ENCODE peak calls at places on chromosomes 6 and 20, in nine cellular contexts. X, P, I, C, B, H, Y, F and O are unnamed samples.

GRCh38 chr20:10006461-10006860 is 28.3 kb upstream of the ANKEF1 start:
- DNase-seq in X (no peak), P (no peak), I (no peak), C (no peak), B (no peak), H (no peak), Y (no peak), F (no peak), O (no peak)

GRCh38 chr6:25173232-25173631 is 105.9 kb upstream of the CARMIL1 start:
- DNase-seq in X (no peak), P (no peak), I (no peak), C (no peak), B (no peak), H (no peak), Y (no peak), F (no peak), O (no peak)

GRCh38 chr6:167571550-167571949 is 246.7 kb downstream of the TTLL2 start:
- DNase-seq in X (no peak), P (peak), I (no peak), C (no peak), B (peak), H (no peak), Y (no peak), F (no peak), O (no peak)

GRCh38 chr6:47679507-47679906 is 18.9 kb upstream of the ADGRF4 start:
- DNase-seq in X (no peak), P (no peak), I (no peak), C (no peak), B (no peak), H (no peak), Y (no peak), F (no peak), O (no peak)

GRCh38 chr6:111642463-111643158 is 36.9 kb upstream of the TRAF3IP2 start:
- DNase-seq in X (peak), P (peak), I (peak), C (peak), B (no peak), H (peak), Y (no peak), F (no peak), O (no peak)

GRCh38 chr6:12010635-12011275 is 1.4 kb upstream of the HIVEP1 start:
- DNase-seq in X (no peak), P (peak), I (no peak), C (peak), B (peak), H (no peak), Y (no peak), F (peak), O (peak)

GRCh38 chr6:108714012-108714773 is 134.0 kb upstream of the ARMC2 start:
- DNase-seq in X (no peak), P (peak), I (no peak), C (no peak), B (no peak), H (no peak), Y (no peak), F (no peak), O (no peak)

GRCh38 chr6:16239090-16239797 is 857 bp downstream of the GMPR start:
- DNase-seq in X (no peak), P (peak), I (peak), C (peak), B (no peak), H (no peak), Y (no peak), F (peak), O (peak)

GRCh38 chr20:31670371-31671228 is 32.9 kb downstream of the COX4I2 start:
- DNase-seq in X (no peak), P (peak), I (no peak), C (peak), B (peak), H (no peak), Y (no peak), F (peak), O (no peak)

GRCh38 chr6:158817298-158818007 is 1.7 kb downstream of the EZR start:
- DNase-seq in X (no peak), P (peak), I (peak), C (peak), B (no peak), H (no peak), Y (no peak), F (peak), O (no peak)

GRCh38 chr6:1716845-1717244 is 107.1 kb downstream of the FOXC1 start:
- DNase-seq in X (no peak), P (no peak), I (no peak), C (no peak), B (no peak), H (no peak), Y (no peak), F (no peak), O (no peak)

GRCh38 chr6:116096979-116097816 is 3.5 kb upstream of the NT5DC1 start:
- DNase-seq in X (no peak), P (no peak), I (no peak), C (no peak), B (no peak), H (no peak), Y (no peak), F (no peak), O (no peak)

GRCh38 chr6:7640607-7641577 is 50.9 kb downstream of the SNRNP48 start:
- DNase-seq in X (peak), P (no peak), I (no peak), C (no peak), B (no peak), H (no peak), Y (no peak), F (no peak), O (no peak)

GRCh38 chr6:8539446-8539845 is 104.1 kb upstream of the SLC35B3 start:
- DNase-seq in X (peak), P (no peak), I (no peak), C (no peak), B (no peak), H (no peak), Y (no peak), F (no peak), O (no peak)

GRCh38 chr6:19320066-19320465 is 517.1 kb upstream of the ID4 start:
- DNase-seq in X (no peak), P (no peak), I (no peak), C (no peak), B (no peak), H (no peak), Y (no peak), F (peak), O (no peak)

GRCh38 chr20:25294459-25295385 is 46.8 kb downstream of the PYGB start:
- DNase-seq in X (peak), P (no peak), I (peak), C (peak), B (no peak), H (no peak), Y (no peak), F (no peak), O (no peak)

GRCh38 chr6:136751478-136751956 is 40.8 kb downstream of the MAP3K5 start:
- DNase-seq in X (no peak), P (no peak), I (no peak), C (peak), B (no peak), H (peak), Y (no peak), F (no peak), O (no peak)

GRCh38 chr20:10633708-10634107 is 40.1 kb downstream of the JAG1 start:
- DNase-seq in X (no peak), P (no peak), I (no peak), C (no peak), B (no peak), H (no peak), Y (no peak), F (no peak), O (no peak)

GRCh38 chr6:26536571-26537159 is 1.5 kb upstream of the HMGN4 start:
- DNase-seq in X (no peak), P (peak), I (peak), C (peak), B (no peak), H (no peak), Y (no peak), F (no peak), O (no peak)

GRCh38 chr20:40814328-40814960 is 125.4 kb upstream of the MAFB start:
- DNase-seq in X (no peak), P (no peak), I (no peak), C (no peak), B (no peak), H (no peak), Y (peak), F (no peak), O (peak)

GRCh38 chr20:49361872-49362663 is 84.2 kb upstream of the ZNFX1 start:
- DNase-seq in X (no peak), P (peak), I (no peak), C (no peak), B (no peak), H (no peak), Y (no peak), F (no peak), O (no peak)

GRCh38 chr6:28597924-28598323 is 72.2 kb downstream of the GPX5 start:
- DNase-seq in X (peak), P (no peak), I (no peak), C (no peak), B (no peak), H (no peak), Y (no peak), F (no peak), O (no peak)

GRCh38 chr6:157921685-157922367 is 59.8 kb upstream of the SYNJ2 start:
- DNase-seq in X (no peak), P (no peak), I (no peak), C (no peak), B (no peak), H (no peak), Y (no peak), F (no peak), O (no peak)

GRCh38 chr6:159941286-159942113 is 27.4 kb upstream of the IGF2R start:
- DNase-seq in X (peak), P (no peak), I (no peak), C (no peak), B (no peak), H (peak), Y (no peak), F (no peak), O (no peak)

GRCh38 chr20:23092409-23092756 is 6.3 kb upstream of the CD93 start:
- DNase-seq in X (no peak), P (no peak), I (peak), C (no peak), B (no peak), H (no peak), Y (no peak), F (no peak), O (no peak)

DNA sequence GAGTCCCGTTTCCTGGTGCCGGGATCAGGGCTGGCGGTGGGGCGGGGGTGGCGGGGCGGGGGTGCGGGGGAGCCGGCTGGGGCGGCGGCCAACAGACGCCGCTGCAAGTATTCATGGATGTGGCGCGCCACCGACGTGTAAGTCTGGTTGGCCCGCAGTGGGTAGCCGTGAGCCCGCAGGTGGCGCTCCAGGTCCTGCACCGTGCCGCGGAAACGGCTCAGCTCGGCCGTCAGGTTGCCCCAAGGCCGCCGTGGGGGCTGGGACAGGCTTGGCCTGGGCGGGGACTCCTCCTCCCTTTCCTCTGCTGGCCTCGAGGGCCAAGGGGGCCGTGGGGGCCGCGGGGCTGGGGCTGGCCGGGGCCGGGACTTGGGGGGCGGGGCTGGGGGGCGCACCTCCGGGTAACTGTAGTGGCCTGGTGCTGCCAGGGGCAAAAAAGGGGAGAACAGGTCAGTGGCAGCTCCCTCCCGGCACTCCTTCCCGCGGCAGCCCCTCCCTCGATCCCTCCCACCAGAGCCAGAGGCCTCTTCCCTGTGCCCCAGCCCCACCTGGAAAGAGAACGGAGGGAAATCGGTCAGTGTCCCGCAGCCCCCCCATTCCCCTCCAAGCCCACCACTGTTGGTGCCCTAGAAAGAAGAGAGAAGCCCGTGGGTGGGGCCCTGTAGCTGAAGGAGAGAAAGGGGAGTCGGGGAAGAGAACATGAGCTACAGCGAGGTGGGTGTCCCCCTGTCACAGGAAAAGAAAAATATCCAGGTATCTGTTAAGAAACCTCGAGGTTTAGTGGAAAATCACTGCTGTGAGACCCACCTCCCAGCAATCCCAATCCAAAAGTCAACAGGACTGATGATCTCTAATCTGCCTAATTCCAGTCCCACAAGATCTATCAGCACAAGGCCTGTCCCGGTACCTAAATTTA is 21.3 kb downstream of the TNXB start:
- DNase-seq in X (peak), P (peak), I (peak), C (peak), B (peak), H (no peak), Y (no peak), F (peak), O (peak)
- TF ChIP-seq POLR2AphosphoS5 in X (peak), P (no peak), I (no peak), C (peak), B (no peak), H (no peak), Y (no peak), F (peak), O (peak)

DNA sequence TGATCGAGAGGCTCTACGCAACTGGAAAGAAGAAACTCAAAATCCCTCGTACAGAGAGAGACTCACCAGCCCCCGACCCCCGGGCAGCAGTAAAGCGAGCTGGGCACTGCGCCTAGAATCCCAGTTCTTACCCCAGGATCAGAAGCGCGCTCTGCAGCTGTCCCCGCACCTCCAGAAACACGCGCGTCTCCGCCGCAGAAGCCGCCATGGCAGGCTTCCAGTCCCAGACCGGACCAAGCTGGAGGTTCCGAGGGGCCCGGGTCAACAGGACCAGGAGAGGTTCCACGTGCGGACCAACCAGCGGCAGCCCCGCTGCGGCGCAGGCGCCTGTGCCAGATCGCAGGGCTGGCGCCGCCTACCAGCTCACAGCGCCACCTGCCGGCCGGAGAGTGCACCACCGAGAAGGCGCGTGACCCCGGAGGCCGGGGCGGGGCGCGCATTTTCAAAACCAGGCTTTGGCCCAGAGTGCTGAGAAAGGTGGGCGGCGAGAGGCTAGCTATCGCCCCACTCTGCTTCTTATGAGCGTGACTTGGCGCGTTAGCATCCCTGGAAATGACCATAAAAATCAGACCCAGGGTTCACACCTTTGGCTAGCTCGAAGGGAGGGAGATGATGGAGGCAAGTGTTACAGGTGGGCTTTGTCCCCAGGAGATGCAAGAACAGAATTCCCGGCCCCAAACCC is at the start of gene UBE3D:
- DNase-seq in X (peak), P (peak), I (peak), C (peak), B (peak), H (no peak), Y (no peak), F (peak), O (peak)
- TF ChIP-seq POLR2A in X (peak), P (no peak), I (peak), C (peak), B (no peak), H (peak), Y (no peak), F (no peak), O (no peak)

GRCh38 chr6:169230322-169230665 is 23.4 kb downstream of the THBS2 start:
- DNase-seq in X (no peak), P (peak), I (no peak), C (no peak), B (no peak), H (no peak), Y (no peak), F (no peak), O (no peak)
- H3K4me3 ChIP-seq in X (no peak), P (no peak), I (no peak), C (no peak), B (no peak), H (no peak), Y (no peak), F (no peak), O (no peak)

DNA sequence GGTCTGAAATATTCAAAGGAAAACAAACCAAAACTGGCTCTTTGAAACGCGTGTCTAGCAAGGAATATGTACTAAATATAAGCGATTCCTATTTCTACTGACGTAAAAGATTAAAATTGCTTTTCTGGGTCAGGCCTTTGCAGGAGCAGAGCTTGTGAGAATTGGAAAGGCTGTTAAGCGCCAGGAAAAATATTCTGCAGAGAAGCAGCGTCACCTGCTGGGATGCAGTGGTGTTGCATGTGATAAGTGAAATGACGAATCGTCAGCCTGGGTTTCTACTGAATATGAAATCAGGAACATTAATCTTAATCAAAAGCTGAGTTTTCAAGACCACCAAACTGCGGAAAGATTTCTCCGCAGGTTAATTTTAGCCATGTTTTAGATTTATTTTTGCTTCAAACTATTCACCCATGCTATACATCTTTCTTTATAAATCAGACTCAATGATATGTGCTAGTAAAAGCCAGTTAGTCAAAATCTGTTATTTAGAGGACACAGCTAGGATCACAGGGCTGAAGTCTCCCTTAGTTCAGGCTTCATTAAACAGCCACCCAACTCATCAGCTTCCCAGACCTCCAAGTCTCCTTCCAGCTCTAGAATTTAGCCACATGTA is 67.4 kb downstream of the ALDH8A1 start:
- DNase-seq in X (peak), P (peak), I (peak), C (peak), B (peak), H (no peak), Y (no peak), F (peak), O (no peak)
- TF ChIP-seq POLR2AphosphoS5 in X (no peak), P (no peak), I (no peak), C (no peak), B (no peak), H (no peak), Y (no peak), F (peak), O (no peak)

DNA sequence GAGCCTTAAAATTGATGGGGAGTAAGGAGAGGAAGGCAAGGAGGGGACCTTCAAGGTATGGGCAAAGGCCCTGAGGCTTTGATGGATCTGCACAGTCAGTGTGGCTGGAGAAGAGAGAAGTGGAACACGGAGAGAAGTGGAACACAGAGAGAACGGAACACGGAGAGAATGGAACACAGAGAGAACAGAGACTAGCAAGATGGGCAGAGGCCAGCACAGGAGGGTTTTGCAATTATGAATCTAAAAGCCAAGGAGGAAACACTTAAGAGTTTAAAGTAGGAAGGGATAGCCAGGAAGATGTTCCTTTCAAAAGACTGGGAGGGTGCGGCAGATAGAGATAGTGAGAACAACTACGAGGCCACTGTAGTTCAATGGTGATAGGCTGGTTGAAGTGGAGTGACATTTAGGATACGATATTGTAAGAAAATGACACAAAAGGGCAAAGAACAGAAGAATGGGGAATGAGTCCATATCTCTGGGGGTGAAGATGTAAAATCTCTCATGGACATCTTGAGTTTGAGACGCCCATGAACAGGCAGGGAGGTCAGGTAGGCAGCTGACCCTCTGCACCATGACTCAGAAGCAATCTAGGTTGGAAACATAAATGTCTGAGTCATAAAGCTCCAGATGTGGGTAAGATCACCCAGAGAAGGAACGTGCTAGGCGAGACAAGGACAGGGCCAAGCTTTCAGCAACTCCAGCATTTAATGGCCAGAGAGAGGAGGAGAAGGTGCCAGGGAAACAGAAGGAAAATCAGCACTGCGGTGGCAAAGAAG is 25.4 kb downstream of the ZMYND8 start:
- DNase-seq in X (peak), P (no peak), I (peak), C (peak), B (no peak), H (no peak), Y (no peak), F (no peak), O (no peak)
- TF ChIP-seq POLR2A in X (no peak), P (no peak), I (no peak), C (peak), B (no peak), H (no peak), Y (no peak), F (no peak), O (no peak)

GRCh38 chr6:149450679-149451360 is 34.0 kb downstream of the ZC3H12D start:
- DNase-seq in X (no peak), P (peak), I (no peak), C (peak), B (no peak), H (no peak), Y (no peak), F (no peak), O (peak)
- H3K4me3 ChIP-seq in X (no peak), P (peak), I (no peak), C (peak), B (peak), H (no peak), Y (peak), F (peak), O (peak)